ENCODE peak calls at places on chromosomes 11 and 22, in eight cellular contexts. O, U, G, V, N, B, Q and K are unnamed samples.

GRCh38 chr11:47272706-47273105 is 2.8 kb downstream of the MADD start:
- DNase-seq in O (no peak), U (no peak), G (no peak), V (no peak), N (no peak), B (no peak), Q (no peak), K (no peak)

GRCh38 chr22:46737976-46738641 is at the start of gene CERK:
- DNase-seq in O (peak; percentile 75), U (peak; percentile 57), G (peak; percentile 89), V (peak; percentile 87), N (peak; percentile 82), B (peak; percentile 84), Q (peak; percentile 90), K (peak; percentile 64)

GRCh38 chr11:7367803-7368202 is 116.1 kb downstream of the SYT9 start:
- DNase-seq in O (no peak), U (no peak), G (no peak), V (no peak), N (no peak), B (no peak), Q (no peak), K (no peak)

GRCh38 chr11:119091083-119091650 is 6.5 kb downstream of the HMBS start:
- DNase-seq in O (no peak), U (no peak), G (no peak), V (peak; percentile 8), N (no peak), B (no peak), Q (no peak), K (no peak)

GRCh38 chr22:25700996-25701815 is 40.8 kb upstream of the MYO18B start:
- DNase-seq in O (no peak), U (no peak), G (no peak), V (no peak), N (no peak), B (peak; percentile 65), Q (peak; percentile 66), K (no peak)

GRCh38 chr11:93005239-93005638 is 35.8 kb downstream of the MTNR1B start:
- DNase-seq in O (no peak), U (no peak), G (no peak), V (no peak), N (no peak), B (no peak), Q (no peak), K (no peak)

GRCh38 chr22:42321908-42322561 is 51.6 kb upstream of the TCF20 start:
- DNase-seq in O (no peak), U (no peak), G (no peak), V (no peak), N (no peak), B (no peak), Q (no peak), K (no peak)

GRCh38 chr11:82754410-82754809 is 20.7 kb upstream of the FAM181B start:
- DNase-seq in O (no peak), U (no peak), G (no peak), V (no peak), N (no peak), B (no peak), Q (no peak), K (no peak)

GRCh38 chr11:6438979-6439571 is 1.7 kb downstream of the HPX start:
- DNase-seq in O (no peak), U (peak; percentile 22), G (peak; percentile 70), V (peak; percentile 33), N (peak; percentile 54), B (no peak), Q (peak; percentile 43), K (no peak)

GRCh38 chr11:64058494-64058893 is 22.8 kb downstream of the FLRT1 start:
- DNase-seq in O (no peak), U (no peak), G (no peak), V (no peak), N (no peak), B (no peak), Q (peak; percentile 79), K (no peak)

DNA sequence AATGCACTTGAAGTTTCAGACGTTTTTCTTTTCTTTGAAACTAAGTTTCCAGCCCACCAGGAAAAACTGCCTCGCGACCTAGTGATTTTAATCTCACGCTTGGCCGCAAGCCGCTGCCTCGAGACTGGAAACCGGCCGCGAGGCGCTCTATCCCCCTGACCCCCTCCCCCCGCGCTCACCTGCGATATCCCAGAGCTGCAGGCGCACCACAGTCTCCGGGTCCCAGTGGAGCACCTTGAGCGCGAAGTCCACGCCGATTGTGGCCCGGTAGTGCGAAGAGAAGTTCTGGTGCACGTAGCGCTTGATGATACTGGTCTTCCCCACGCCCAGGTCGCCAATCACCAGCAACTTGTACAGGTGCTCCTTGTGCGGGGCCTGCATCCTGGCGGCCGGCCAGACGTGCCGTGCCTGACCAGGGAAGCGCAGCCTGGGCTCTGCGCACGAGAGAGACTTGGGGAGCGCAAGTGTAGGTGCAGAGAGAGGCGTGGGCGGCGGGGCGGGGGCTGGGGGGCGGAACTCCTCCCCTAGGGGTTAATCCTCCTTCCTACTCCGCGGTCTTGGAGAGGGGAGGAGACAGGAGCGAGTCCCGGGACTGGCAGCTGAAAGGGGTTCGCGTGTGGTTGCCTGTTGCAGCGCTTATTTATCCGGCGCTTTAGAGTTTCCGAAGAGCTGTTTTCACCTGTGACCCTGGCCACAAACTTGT is at the start of gene RAB38:
- DNase-seq in O (peak; percentile 78), U (no peak), G (peak; percentile 50), V (peak; percentile 23), N (no peak), B (peak; percentile 60), Q (peak; percentile 18), K (peak; percentile 2)
- H3K4me3 ChIP-seq in O (peak within 1 kb of the TSS; percentile 65), U (peak within 1 kb of the TSS; percentile 36), G (no peak within 1 kb of the TSS), V (no peak within 1 kb of the TSS), N (peak within 1 kb of the TSS; percentile 51), B (peak within 1 kb of the TSS; percentile 66), Q (peak within 1 kb of the TSS; percentile 54), K (peak within 1 kb of the TSS; percentile 41)

GRCh38 chr11:14339356-14339755 is 19.6 kb downstream of the RRAS2 start:
- DNase-seq in O (no peak), U (no peak), G (no peak), V (no peak), N (no peak), B (no peak), Q (no peak), K (no peak)

GRCh38 chr11:14334893-14335292 is 24.1 kb downstream of the RRAS2 start:
- DNase-seq in O (no peak), U (no peak), G (no peak), V (no peak), N (no peak), B (no peak), Q (no peak), K (no peak)

GRCh38 chr11:14336507-14337503 is 22.2 kb downstream of the RRAS2 start:
- DNase-seq in O (no peak), U (no peak), G (no peak), V (peak; percentile 25), N (no peak), B (no peak), Q (no peak), K (no peak)

GRCh38 chr11:14334193-14334592 is 24.8 kb downstream of the RRAS2 start:
- DNase-seq in O (no peak), U (no peak), G (no peak), V (no peak), N (no peak), B (no peak), Q (no peak), K (no peak)

GRCh38 chr11:14335712-14336111 is 23.3 kb downstream of the RRAS2 start:
- DNase-seq in O (no peak), U (no peak), G (no peak), V (no peak), N (no peak), B (no peak), Q (no peak), K (no peak)
- H3K27ac ChIP-seq in O (no peak overlapping the region), U (no peak overlapping the region), G (peak overlapping the region; percentile 34), V (no peak overlapping the region), N (no peak overlapping the region), B (peak overlapping the region; percentile 67), Q (no peak overlapping the region), K (no peak overlapping the region)

GRCh38 chr22:24319451-24319850 is 48.8 kb downstream of the SPECC1L start:
- DNase-seq in O (no peak), U (no peak), G (no peak), V (no peak), N (no peak), B (no peak), Q (no peak), K (no peak)

GRCh38 chr22:24310969-24311368 is 40.3 kb downstream of the SPECC1L start:
- DNase-seq in O (no peak), U (no peak), G (no peak), V (no peak), N (no peak), B (no peak), Q (no peak), K (no peak)

DNA sequence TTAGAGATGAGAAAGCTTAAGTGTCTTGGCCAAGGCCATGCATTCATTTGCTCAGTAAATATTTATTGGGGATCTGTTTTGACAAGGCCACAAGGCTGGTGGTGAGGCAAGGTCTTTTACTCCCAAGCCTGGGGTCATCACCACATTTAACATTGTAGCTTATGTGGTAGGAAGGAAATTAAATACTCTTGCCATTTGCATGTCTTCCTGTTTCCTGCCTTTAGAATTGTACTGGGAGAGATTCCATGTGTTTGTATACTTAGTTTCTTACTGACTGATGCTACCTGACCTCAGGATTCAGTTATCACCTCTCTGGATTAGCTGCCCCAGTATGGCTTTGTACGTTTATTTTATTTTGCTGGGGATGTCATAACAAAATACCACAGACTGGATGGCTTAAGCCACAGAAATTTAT is 44.7 kb downstream of the SPECC1L start:
- DNase-seq in O (no peak), U (no peak), G (no peak), V (no peak), N (no peak), B (no peak), Q (no peak), K (no peak)
- H3K36me3 ChIP-seq in O (peaks cover 57% of the 10 kb centered on the region), U (peaks cover 46% of the 10 kb centered on the region), G (peaks cover 3% of the 10 kb centered on the region), V (peaks cover 30% of the 10 kb centered on the region), N (peaks cover 20% of the 10 kb centered on the region), B (peaks cover 38% of the 10 kb centered on the region), Q (peaks cover 59% of the 10 kb centered on the region), K (peaks cover 16% of the 10 kb centered on the region)

GRCh38 chr22:20920881-20921203 is 3.6 kb downstream of the CRKL start:
- DNase-seq in O (no peak), U (no peak), G (no peak), V (no peak), N (no peak), B (no peak), Q (no peak), K (no peak)
- H3K4me3 ChIP-seq in O (peak overlapping the region; percentile 87), U (peak overlapping the region; percentile 35), G (peak overlapping the region; percentile 4), V (peak overlapping the region; percentile 67), N (peak overlapping the region; percentile 19), B (peak overlapping the region; percentile 100), Q (peak overlapping the region; percentile 87), K (peak overlapping the region; percentile 82)

GRCh38 chr22:41197046-41197807 is 7.9 kb upstream of the L3MBTL2 start:
- DNase-seq in O (peak; percentile 89), U (peak; percentile 80), G (peak; percentile 89), V (peak; percentile 93), N (peak; percentile 87), B (peak; percentile 91), Q (peak; percentile 88), K (peak; percentile 81)
- H3K27ac ChIP-seq in O (peak overlapping the region; percentile 77), U (peak overlapping the region; percentile 9), G (no peak overlapping the region), V (no peak overlapping the region), N (no peak overlapping the region), B (peak overlapping the region; percentile 55), Q (peak overlapping the region; percentile 54), K (peak overlapping the region; percentile 50)